ENCODE peak calls at places on chromosomes 4 and X, in nine cellular contexts. One of them, this sample, is unnamed.

GRCh38 chr4:40334591-40335507 is at the start of gene CHRNA9:
- DNase-seq in thyroid gland: peak; percentile 33
- DNase-seq in H9: peak; percentile 67
- DNase-seq in right cardiac atrium: no peak
- DNase-seq in MG63: no peak
- DNase-seq in hepatocyte: no peak
- DNase-seq in CD4-positive, alpha-beta memory T cell: no peak
- DNase-seq in suprapubic skin: no peak
- DNase-seq in esophagus squamous epithelium: no peak
- DNase-seq in this sample: peak; percentile 73

GRCh38 chrX:1493877-1494510 is 41.3 kb upstream of the ASMTL start:
- DNase-seq in CD4-positive, alpha-beta memory T cell: no peak
- DNase-seq in H9: peak; percentile 39
- DNase-seq in MG63: no peak
- DNase-seq in thyroid gland: no peak
- DNase-seq in suprapubic skin: peak; percentile 22
- DNase-seq in right cardiac atrium: no peak
- DNase-seq in hepatocyte: no peak
- DNase-seq in esophagus squamous epithelium: no peak
- DNase-seq in this sample: no peak

GRCh38 chrX:100409316-100410082 is 574 bp downstream of the PCDH19 start:
- DNase-seq in CD4-positive, alpha-beta memory T cell: no peak
- DNase-seq in thyroid gland: no peak
- DNase-seq in suprapubic skin: no peak
- DNase-seq in H9: no peak
- DNase-seq in esophagus squamous epithelium: no peak
- DNase-seq in hepatocyte: no peak
- DNase-seq in MG63: peak; percentile 6
- DNase-seq in right cardiac atrium: no peak
- DNase-seq in this sample: no peak

GRCh38 chrX:37905436-37906147 is 58.2 kb upstream of the DYNLT3 start:
- DNase-seq in esophagus squamous epithelium: no peak
- DNase-seq in hepatocyte: peak; percentile 63
- DNase-seq in H9: peak; percentile 75
- DNase-seq in right cardiac atrium: no peak
- DNase-seq in CD4-positive, alpha-beta memory T cell: no peak
- DNase-seq in suprapubic skin: no peak
- DNase-seq in thyroid gland: no peak
- DNase-seq in MG63: peak; percentile 54
- DNase-seq in this sample: peak; percentile 34

GRCh38 chr4:149815743-149816142 is at the start of gene IQCM:
- DNase-seq in esophagus squamous epithelium: no peak
- DNase-seq in thyroid gland: no peak
- DNase-seq in MG63: no peak
- DNase-seq in right cardiac atrium: no peak
- DNase-seq in hepatocyte: no peak
- DNase-seq in H9: no peak
- DNase-seq in CD4-positive, alpha-beta memory T cell: no peak
- DNase-seq in suprapubic skin: no peak
- DNase-seq in this sample: no peak

GRCh38 chr4:71126719-71127118 is 133.3 kb downstream of the DCK start:
- DNase-seq in esophagus squamous epithelium: no peak
- DNase-seq in hepatocyte: peak; percentile 68
- DNase-seq in CD4-positive, alpha-beta memory T cell: no peak
- DNase-seq in MG63: peak; percentile 76
- DNase-seq in suprapubic skin: no peak
- DNase-seq in H9: no peak
- DNase-seq in thyroid gland: no peak
- DNase-seq in right cardiac atrium: no peak
- DNase-seq in this sample: no peak

GRCh38 chrX:107768051-107768450 is 7.5 kb downstream of the TSC22D3 start:
- DNase-seq in hepatocyte: no peak
- DNase-seq in right cardiac atrium: no peak
- DNase-seq in CD4-positive, alpha-beta memory T cell: no peak
- DNase-seq in thyroid gland: no peak
- DNase-seq in H9: no peak
- DNase-seq in suprapubic skin: no peak
- DNase-seq in MG63: no peak
- DNase-seq in esophagus squamous epithelium: no peak
- DNase-seq in this sample: no peak

GRCh38 chrX:80765226-80765625 is 44.5 kb downstream of the BRWD3 start:
- DNase-seq in CD4-positive, alpha-beta memory T cell: no peak
- DNase-seq in right cardiac atrium: no peak
- DNase-seq in esophagus squamous epithelium: no peak
- DNase-seq in hepatocyte: no peak
- DNase-seq in H9: no peak
- DNase-seq in suprapubic skin: no peak
- DNase-seq in thyroid gland: no peak
- DNase-seq in MG63: no peak
- DNase-seq in this sample: no peak

GRCh38 chr4:128776794-128777216 is 32.7 kb upstream of the JADE1 start:
- DNase-seq in hepatocyte: peak; percentile 81
- DNase-seq in H9: no peak
- DNase-seq in right cardiac atrium: peak; percentile 80
- DNase-seq in esophagus squamous epithelium: no peak
- DNase-seq in CD4-positive, alpha-beta memory T cell: no peak
- DNase-seq in suprapubic skin: no peak
- DNase-seq in MG63: peak; percentile 93
- DNase-seq in thyroid gland: peak; percentile 98
- DNase-seq in this sample: no peak

GRCh38 chr4:167614866-167615265 is 380.6 kb upstream of the SPOCK3 start:
- DNase-seq in MG63: peak; percentile 23
- DNase-seq in CD4-positive, alpha-beta memory T cell: no peak
- DNase-seq in esophagus squamous epithelium: no peak
- DNase-seq in suprapubic skin: no peak
- DNase-seq in H9: no peak
- DNase-seq in hepatocyte: peak; percentile 12
- DNase-seq in right cardiac atrium: no peak
- DNase-seq in thyroid gland: no peak
- DNase-seq in this sample: no peak

GRCh38 chr4:99504804-99505502 is 5.9 kb upstream of the C4orf17 start:
- DNase-seq in right cardiac atrium: no peak
- DNase-seq in MG63: no peak
- DNase-seq in H9: no peak
- DNase-seq in thyroid gland: no peak
- DNase-seq in suprapubic skin: no peak
- DNase-seq in CD4-positive, alpha-beta memory T cell: peak; percentile 22
- DNase-seq in esophagus squamous epithelium: no peak
- DNase-seq in hepatocyte: no peak
- DNase-seq in this sample: no peak

GRCh38 chr4:105520819-105521790 is 31.3 kb upstream of the ARHGEF38 start:
- DNase-seq in esophagus squamous epithelium: no peak
- DNase-seq in H9: no peak
- DNase-seq in CD4-positive, alpha-beta memory T cell: no peak
- DNase-seq in suprapubic skin: no peak
- DNase-seq in right cardiac atrium: no peak
- DNase-seq in hepatocyte: peak; percentile 63
- DNase-seq in thyroid gland: peak; percentile 53
- DNase-seq in MG63: no peak
- DNase-seq in this sample: peak; percentile 57

GRCh38 chrX:11105080-11105479 is 6.1 kb upstream of the HCCS start:
- DNase-seq in esophagus squamous epithelium: no peak
- DNase-seq in right cardiac atrium: no peak
- DNase-seq in hepatocyte: no peak
- DNase-seq in CD4-positive, alpha-beta memory T cell: no peak
- DNase-seq in thyroid gland: no peak
- DNase-seq in suprapubic skin: no peak
- DNase-seq in H9: no peak
- DNase-seq in MG63: peak; percentile 44
- DNase-seq in this sample: no peak

GRCh38 chr4:26719954-26720552 is 136.2 kb downstream of the TBC1D19 start:
- DNase-seq in right cardiac atrium: no peak
- DNase-seq in MG63: no peak
- DNase-seq in hepatocyte: no peak
- DNase-seq in thyroid gland: no peak
- DNase-seq in CD4-positive, alpha-beta memory T cell: no peak
- DNase-seq in suprapubic skin: no peak
- DNase-seq in esophagus squamous epithelium: no peak
- DNase-seq in H9: no peak
- DNase-seq in this sample: no peak

GRCh38 chrX:70445197-70445656 is 592 bp downstream of the DLG3 start:
- DNase-seq in H9: no peak
- DNase-seq in right cardiac atrium: no peak
- DNase-seq in thyroid gland: no peak
- DNase-seq in MG63: no peak
- DNase-seq in esophagus squamous epithelium: no peak
- DNase-seq in suprapubic skin: no peak
- DNase-seq in hepatocyte: no peak
- DNase-seq in CD4-positive, alpha-beta memory T cell: no peak
- DNase-seq in this sample: no peak
- H3K27me3 ChIP-seq in H9: peaks cover 2% of the 10 kb centered on the region
- H3K27me3 ChIP-seq in right cardiac atrium: no peaks in the 10 kb centered on the region
- H3K27me3 ChIP-seq in thyroid gland: no peaks in the 10 kb centered on the region
- H3K27me3 ChIP-seq in MG63: peaks cover 4% of the 10 kb centered on the region
- H3K27me3 ChIP-seq in esophagus squamous epithelium: no peaks in the 10 kb centered on the region
- H3K27me3 ChIP-seq in suprapubic skin: peaks cover 20% of the 10 kb centered on the region
- H3K27me3 ChIP-seq in hepatocyte: peaks cover 18% of the 10 kb centered on the region
- H3K27me3 ChIP-seq in CD4-positive, alpha-beta memory T cell: peaks cover 4% of the 10 kb centered on the region
- H3K27me3 ChIP-seq in this sample: peaks cover 62% of the 10 kb centered on the region

GRCh38 chr4:54337007-54337406 is 107.9 kb downstream of the PDGFRA start:
- DNase-seq in hepatocyte: no peak
- DNase-seq in suprapubic skin: no peak
- DNase-seq in MG63: no peak
- DNase-seq in right cardiac atrium: no peak
- DNase-seq in CD4-positive, alpha-beta memory T cell: no peak
- DNase-seq in esophagus squamous epithelium: no peak
- DNase-seq in H9: no peak
- DNase-seq in thyroid gland: no peak
- DNase-seq in this sample: no peak

GRCh38 chr4:54330896-54331295 is 101.8 kb downstream of the PDGFRA start:
- DNase-seq in thyroid gland: no peak
- DNase-seq in esophagus squamous epithelium: no peak
- DNase-seq in MG63: no peak
- DNase-seq in CD4-positive, alpha-beta memory T cell: no peak
- DNase-seq in H9: no peak
- DNase-seq in suprapubic skin: no peak
- DNase-seq in hepatocyte: no peak
- DNase-seq in right cardiac atrium: no peak
- DNase-seq in this sample: no peak

GRCh38 chr4:54332577-54332976 is 103.5 kb downstream of the PDGFRA start:
- DNase-seq in MG63: no peak
- DNase-seq in esophagus squamous epithelium: no peak
- DNase-seq in right cardiac atrium: no peak
- DNase-seq in H9: no peak
- DNase-seq in hepatocyte: no peak
- DNase-seq in thyroid gland: no peak
- DNase-seq in CD4-positive, alpha-beta memory T cell: no peak
- DNase-seq in suprapubic skin: no peak
- DNase-seq in this sample: no peak

GRCh38 chr4:54333657-54334056 is 104.6 kb downstream of the PDGFRA start:
- DNase-seq in esophagus squamous epithelium: no peak
- DNase-seq in suprapubic skin: no peak
- DNase-seq in thyroid gland: no peak
- DNase-seq in CD4-positive, alpha-beta memory T cell: no peak
- DNase-seq in hepatocyte: no peak
- DNase-seq in H9: no peak
- DNase-seq in MG63: no peak
- DNase-seq in right cardiac atrium: no peak
- DNase-seq in this sample: no peak
- H3K27me3 ChIP-seq in esophagus squamous epithelium: no peaks in the 10 kb centered on the region
- H3K27me3 ChIP-seq in suprapubic skin: no peaks in the 10 kb centered on the region
- H3K27me3 ChIP-seq in thyroid gland: no peaks in the 10 kb centered on the region
- H3K27me3 ChIP-seq in CD4-positive, alpha-beta memory T cell: no peaks in the 10 kb centered on the region
- H3K27me3 ChIP-seq in hepatocyte: no peaks in the 10 kb centered on the region
- H3K27me3 ChIP-seq in H9: no peaks in the 10 kb centered on the region
- H3K27me3 ChIP-seq in MG63: peaks cover 10% of the 10 kb centered on the region
- H3K27me3 ChIP-seq in right cardiac atrium: no peaks in the 10 kb centered on the region
- H3K27me3 ChIP-seq in this sample: peaks cover 52% of the 10 kb centered on the region

GRCh38 chr4:1521821-1522361 is 115.6 kb upstream of the NKX1-1 start:
- DNase-seq in right cardiac atrium: peak; percentile 8
- DNase-seq in suprapubic skin: peak; percentile 37
- DNase-seq in H9: no peak
- DNase-seq in esophagus squamous epithelium: no peak
- DNase-seq in hepatocyte: no peak
- DNase-seq in MG63: no peak
- DNase-seq in thyroid gland: no peak
- DNase-seq in CD4-positive, alpha-beta memory T cell: no peak
- DNase-seq in this sample: no peak
- H3K27me3 ChIP-seq in right cardiac atrium: no peaks in the 10 kb centered on the region
- H3K27me3 ChIP-seq in suprapubic skin: peaks cover 82% of the 10 kb centered on the region
- H3K27me3 ChIP-seq in H9: no peaks in the 10 kb centered on the region
- H3K27me3 ChIP-seq in esophagus squamous epithelium: no peaks in the 10 kb centered on the region
- H3K27me3 ChIP-seq in hepatocyte: peaks cover 11% of the 10 kb centered on the region
- H3K27me3 ChIP-seq in MG63: no peaks in the 10 kb centered on the region
- H3K27me3 ChIP-seq in thyroid gland: no peaks in the 10 kb centered on the region
- H3K27me3 ChIP-seq in CD4-positive, alpha-beta memory T cell: no peaks in the 10 kb centered on the region
- H3K27me3 ChIP-seq in this sample: no peaks in the 10 kb centered on the region

GRCh38 chr4:41750158-41750623 is 1.7 kb upstream of the PHOX2B start:
- DNase-seq in MG63: no peak
- DNase-seq in right cardiac atrium: no peak
- DNase-seq in thyroid gland: no peak
- DNase-seq in suprapubic skin: no peak
- DNase-seq in H9: peak; percentile 38
- DNase-seq in hepatocyte: no peak
- DNase-seq in CD4-positive, alpha-beta memory T cell: no peak
- DNase-seq in esophagus squamous epithelium: no peak
- DNase-seq in this sample: no peak

GRCh38 chr4:41749650-41750049 is 1.1 kb upstream of the PHOX2B start:
- DNase-seq in hepatocyte: no peak
- DNase-seq in thyroid gland: no peak
- DNase-seq in suprapubic skin: no peak
- DNase-seq in CD4-positive, alpha-beta memory T cell: no peak
- DNase-seq in esophagus squamous epithelium: no peak
- DNase-seq in H9: no peak
- DNase-seq in MG63: no peak
- DNase-seq in right cardiac atrium: no peak
- DNase-seq in this sample: no peak

GRCh38 chr4:41751325-41752061 is 3.0 kb upstream of the PHOX2B start:
- DNase-seq in H9: peak; percentile 55
- DNase-seq in hepatocyte: no peak
- DNase-seq in CD4-positive, alpha-beta memory T cell: no peak
- DNase-seq in right cardiac atrium: no peak
- DNase-seq in suprapubic skin: no peak
- DNase-seq in thyroid gland: no peak
- DNase-seq in esophagus squamous epithelium: no peak
- DNase-seq in MG63: no peak
- DNase-seq in this sample: no peak

GRCh38 chr4:41752081-41752836 is 3.7 kb upstream of the PHOX2B start:
- DNase-seq in hepatocyte: no peak
- DNase-seq in CD4-positive, alpha-beta memory T cell: no peak
- DNase-seq in H9: no peak
- DNase-seq in suprapubic skin: no peak
- DNase-seq in right cardiac atrium: no peak
- DNase-seq in MG63: no peak
- DNase-seq in esophagus squamous epithelium: no peak
- DNase-seq in thyroid gland: no peak
- DNase-seq in this sample: no peak

DNA sequence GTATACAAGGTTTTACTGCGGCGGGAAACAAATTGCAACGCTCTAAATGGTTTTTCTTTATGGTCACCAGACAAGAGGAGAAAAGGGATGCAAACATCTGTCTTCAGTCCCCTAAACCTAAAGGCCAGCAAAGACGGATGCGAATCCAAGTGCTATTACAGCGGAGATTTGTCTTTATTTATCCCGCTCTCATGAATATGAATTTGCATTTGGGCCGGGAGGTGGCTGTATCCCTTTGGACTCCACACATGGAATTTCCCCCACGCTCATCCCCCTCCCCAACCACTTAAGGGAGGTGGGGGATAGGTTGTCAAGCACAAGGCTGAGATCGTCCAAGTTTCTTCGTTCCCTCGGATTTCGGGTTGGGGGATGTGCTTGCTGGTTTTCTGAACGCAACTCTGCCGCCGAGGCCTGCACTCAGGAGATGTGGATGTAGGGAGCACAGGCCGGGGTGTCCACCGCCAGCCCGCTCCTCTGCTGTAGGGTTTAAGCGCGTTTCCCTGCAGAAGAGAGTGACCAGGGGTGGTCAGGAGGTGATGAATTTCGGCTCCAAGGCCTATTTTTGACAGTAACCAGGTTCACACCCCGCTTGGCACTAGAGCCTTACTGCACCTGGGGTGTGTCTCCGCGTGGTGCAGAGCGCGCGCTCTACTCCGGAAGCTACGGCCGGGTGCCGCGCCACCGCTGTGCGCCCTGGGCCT is 2.2 kb upstream of the PHOX2B start:
- DNase-seq in H9: peak; percentile 67
- DNase-seq in suprapubic skin: no peak
- DNase-seq in hepatocyte: no peak
- DNase-seq in right cardiac atrium: no peak
- DNase-seq in esophagus squamous epithelium: no peak
- DNase-seq in MG63: no peak
- DNase-seq in CD4-positive, alpha-beta memory T cell: no peak
- DNase-seq in thyroid gland: no peak
- DNase-seq in this sample: no peak
- H3K27me3 ChIP-seq in H9: peaks cover 94% of the 10 kb centered on the region
- H3K27me3 ChIP-seq in suprapubic skin: peaks cover 97% of the 10 kb centered on the region
- H3K27me3 ChIP-seq in hepatocyte: peaks cover 99% of the 10 kb centered on the region
- H3K27me3 ChIP-seq in right cardiac atrium: peaks cover 8% of the 10 kb centered on the region
- H3K27me3 ChIP-seq in esophagus squamous epithelium: peaks cover 24% of the 10 kb centered on the region
- H3K27me3 ChIP-seq in MG63: peaks cover 3% of the 10 kb centered on the region
- H3K27me3 ChIP-seq in CD4-positive, alpha-beta memory T cell: peaks cover 26% of the 10 kb centered on the region
- H3K27me3 ChIP-seq in thyroid gland: peaks cover 62% of the 10 kb centered on the region
- H3K27me3 ChIP-seq in this sample: no peaks in the 10 kb centered on the region